ENCODE peak calls at places on chromosomes 3 and 15, in seven cellular contexts. One of them, this sample, is unnamed.

GRCh38 chr3:36729204-36730056 is 34.9 kb downstream of the DCLK3 start:
- DNase-seq in HTR-8/SVneo: peak
- DNase-seq in stimulated activated CD8-positive, alpha-beta memory T cell treated with anti-CD3 and anti-CD28 coated beads, Interleukin-7, amount 100 ng/mL, for 24 hours: no peak
- DNase-seq in dorsolateral prefrontal cortex: no peak
- DNase-seq in CD4-positive, alpha-beta T cell: no peak
- DNase-seq in activated naive CD4-positive, alpha-beta T cell: no peak
- DNase-seq in activated CD8-positive, alpha-beta memory T cell treated with anti-CD3 and anti-CD28 coated beads, Interleukin-2, amount 50 U/mL, for 48 hours: no peak
- DNase-seq in this sample: no peak

GRCh38 chr15:78808550-78808949 is 2.7 kb downstream of the ADAMTS7 start:
- DNase-seq in HTR-8/SVneo: peak
- DNase-seq in stimulated activated CD8-positive, alpha-beta memory T cell treated with anti-CD3 and anti-CD28 coated beads, Interleukin-7, amount 100 ng/mL, for 24 hours: no peak
- DNase-seq in dorsolateral prefrontal cortex: no peak
- DNase-seq in CD4-positive, alpha-beta T cell: no peak
- DNase-seq in activated naive CD4-positive, alpha-beta T cell: no peak
- DNase-seq in activated CD8-positive, alpha-beta memory T cell treated with anti-CD3 and anti-CD28 coated beads, Interleukin-2, amount 50 U/mL, for 48 hours: no peak
- DNase-seq in this sample: no peak

GRCh38 chr3:188687389-188687788 is 484.4 kb upstream of the TPRG1 start:
- DNase-seq in HTR-8/SVneo: no peak
- DNase-seq in stimulated activated CD8-positive, alpha-beta memory T cell treated with anti-CD3 and anti-CD28 coated beads, Interleukin-7, amount 100 ng/mL, for 24 hours: no peak
- DNase-seq in dorsolateral prefrontal cortex: no peak
- DNase-seq in CD4-positive, alpha-beta T cell: no peak
- DNase-seq in activated naive CD4-positive, alpha-beta T cell: no peak
- DNase-seq in activated CD8-positive, alpha-beta memory T cell treated with anti-CD3 and anti-CD28 coated beads, Interleukin-2, amount 50 U/mL, for 48 hours: no peak
- DNase-seq in this sample: no peak

GRCh38 chr3:67292356-67293225 is 294.5 kb downstream of the KBTBD8 start:
- DNase-seq in HTR-8/SVneo: no peak
- DNase-seq in stimulated activated CD8-positive, alpha-beta memory T cell treated with anti-CD3 and anti-CD28 coated beads, Interleukin-7, amount 100 ng/mL, for 24 hours: no peak
- DNase-seq in dorsolateral prefrontal cortex: no peak
- DNase-seq in CD4-positive, alpha-beta T cell: no peak
- DNase-seq in activated naive CD4-positive, alpha-beta T cell: no peak
- DNase-seq in activated CD8-positive, alpha-beta memory T cell treated with anti-CD3 and anti-CD28 coated beads, Interleukin-2, amount 50 U/mL, for 48 hours: no peak
- DNase-seq in this sample: no peak

GRCh38 chr3:33218446-33219174 is at the start of gene SUSD5:
- DNase-seq in HTR-8/SVneo: peak
- DNase-seq in stimulated activated CD8-positive, alpha-beta memory T cell treated with anti-CD3 and anti-CD28 coated beads, Interleukin-7, amount 100 ng/mL, for 24 hours: no peak
- DNase-seq in dorsolateral prefrontal cortex: peak
- DNase-seq in CD4-positive, alpha-beta T cell: no peak
- DNase-seq in activated naive CD4-positive, alpha-beta T cell: no peak
- DNase-seq in activated CD8-positive, alpha-beta memory T cell treated with anti-CD3 and anti-CD28 coated beads, Interleukin-2, amount 50 U/mL, for 48 hours: no peak
- DNase-seq in this sample: no peak

GRCh38 chr15:95616306-95616705 is 714.2 kb upstream of the NR2F2 start:
- DNase-seq in HTR-8/SVneo: no peak
- DNase-seq in stimulated activated CD8-positive, alpha-beta memory T cell treated with anti-CD3 and anti-CD28 coated beads, Interleukin-7, amount 100 ng/mL, for 24 hours: no peak
- DNase-seq in dorsolateral prefrontal cortex: no peak
- DNase-seq in CD4-positive, alpha-beta T cell: no peak
- DNase-seq in activated naive CD4-positive, alpha-beta T cell: no peak
- DNase-seq in activated CD8-positive, alpha-beta memory T cell treated with anti-CD3 and anti-CD28 coated beads, Interleukin-2, amount 50 U/mL, for 48 hours: no peak
- DNase-seq in this sample: no peak

GRCh38 chr3:45163481-45163880 is 17.3 kb upstream of the CDCP1 start:
- DNase-seq in HTR-8/SVneo: no peak
- DNase-seq in stimulated activated CD8-positive, alpha-beta memory T cell treated with anti-CD3 and anti-CD28 coated beads, Interleukin-7, amount 100 ng/mL, for 24 hours: no peak
- DNase-seq in dorsolateral prefrontal cortex: no peak
- DNase-seq in CD4-positive, alpha-beta T cell: no peak
- DNase-seq in activated naive CD4-positive, alpha-beta T cell: no peak
- DNase-seq in activated CD8-positive, alpha-beta memory T cell treated with anti-CD3 and anti-CD28 coated beads, Interleukin-2, amount 50 U/mL, for 48 hours: no peak
- DNase-seq in this sample: no peak

GRCh38 chr15:32837935-32838334 is 120.1 kb downstream of the GREM1 start:
- DNase-seq in HTR-8/SVneo: no peak
- DNase-seq in stimulated activated CD8-positive, alpha-beta memory T cell treated with anti-CD3 and anti-CD28 coated beads, Interleukin-7, amount 100 ng/mL, for 24 hours: no peak
- DNase-seq in dorsolateral prefrontal cortex: no peak
- DNase-seq in CD4-positive, alpha-beta T cell: no peak
- DNase-seq in activated naive CD4-positive, alpha-beta T cell: no peak
- DNase-seq in activated CD8-positive, alpha-beta memory T cell treated with anti-CD3 and anti-CD28 coated beads, Interleukin-2, amount 50 U/mL, for 48 hours: no peak
- DNase-seq in this sample: no peak

GRCh38 chr3:195021674-195022073 is 249.3 kb downstream of the XXYLT1 start:
- DNase-seq in HTR-8/SVneo: no peak
- DNase-seq in stimulated activated CD8-positive, alpha-beta memory T cell treated with anti-CD3 and anti-CD28 coated beads, Interleukin-7, amount 100 ng/mL, for 24 hours: no peak
- DNase-seq in dorsolateral prefrontal cortex: peak
- DNase-seq in CD4-positive, alpha-beta T cell: no peak
- DNase-seq in activated naive CD4-positive, alpha-beta T cell: no peak
- DNase-seq in activated CD8-positive, alpha-beta memory T cell treated with anti-CD3 and anti-CD28 coated beads, Interleukin-2, amount 50 U/mL, for 48 hours: no peak
- DNase-seq in this sample: no peak

GRCh38 chr3:80771085-80771484 is 990.4 kb downstream of the GBE1 start:
- DNase-seq in HTR-8/SVneo: no peak
- DNase-seq in stimulated activated CD8-positive, alpha-beta memory T cell treated with anti-CD3 and anti-CD28 coated beads, Interleukin-7, amount 100 ng/mL, for 24 hours: no peak
- DNase-seq in dorsolateral prefrontal cortex: no peak
- DNase-seq in CD4-positive, alpha-beta T cell: no peak
- DNase-seq in activated naive CD4-positive, alpha-beta T cell: no peak
- DNase-seq in activated CD8-positive, alpha-beta memory T cell treated with anti-CD3 and anti-CD28 coated beads, Interleukin-2, amount 50 U/mL, for 48 hours: no peak
- DNase-seq in this sample: no peak

GRCh38 chr3:13275376-13276005 is 144.6 kb downstream of the NUP210 start:
- DNase-seq in HTR-8/SVneo: no peak
- DNase-seq in stimulated activated CD8-positive, alpha-beta memory T cell treated with anti-CD3 and anti-CD28 coated beads, Interleukin-7, amount 100 ng/mL, for 24 hours: no peak
- DNase-seq in dorsolateral prefrontal cortex: peak
- DNase-seq in CD4-positive, alpha-beta T cell: no peak
- DNase-seq in activated naive CD4-positive, alpha-beta T cell: no peak
- DNase-seq in activated CD8-positive, alpha-beta memory T cell treated with anti-CD3 and anti-CD28 coated beads, Interleukin-2, amount 50 U/mL, for 48 hours: no peak
- DNase-seq in this sample: no peak

GRCh38 chr3:124774305-124774673 is 44.0 kb downstream of the UMPS start:
- DNase-seq in HTR-8/SVneo: peak
- DNase-seq in stimulated activated CD8-positive, alpha-beta memory T cell treated with anti-CD3 and anti-CD28 coated beads, Interleukin-7, amount 100 ng/mL, for 24 hours: no peak
- DNase-seq in dorsolateral prefrontal cortex: no peak
- DNase-seq in CD4-positive, alpha-beta T cell: no peak
- DNase-seq in activated naive CD4-positive, alpha-beta T cell: no peak
- DNase-seq in activated CD8-positive, alpha-beta memory T cell treated with anti-CD3 and anti-CD28 coated beads, Interleukin-2, amount 50 U/mL, for 48 hours: no peak
- DNase-seq in this sample: no peak

GRCh38 chr3:124916837-124917409 is 17.6 kb downstream of the MUC13 start:
- DNase-seq in HTR-8/SVneo: no peak
- DNase-seq in stimulated activated CD8-positive, alpha-beta memory T cell treated with anti-CD3 and anti-CD28 coated beads, Interleukin-7, amount 100 ng/mL, for 24 hours: no peak
- DNase-seq in dorsolateral prefrontal cortex: no peak
- DNase-seq in CD4-positive, alpha-beta T cell: no peak
- DNase-seq in activated naive CD4-positive, alpha-beta T cell: no peak
- DNase-seq in activated CD8-positive, alpha-beta memory T cell treated with anti-CD3 and anti-CD28 coated beads, Interleukin-2, amount 50 U/mL, for 48 hours: no peak
- DNase-seq in this sample: no peak

GRCh38 chr3:82163907-82164520 is 402.6 kb upstream of the GBE1 start:
- DNase-seq in HTR-8/SVneo: peak
- DNase-seq in stimulated activated CD8-positive, alpha-beta memory T cell treated with anti-CD3 and anti-CD28 coated beads, Interleukin-7, amount 100 ng/mL, for 24 hours: no peak
- DNase-seq in dorsolateral prefrontal cortex: no peak
- DNase-seq in CD4-positive, alpha-beta T cell: no peak
- DNase-seq in activated naive CD4-positive, alpha-beta T cell: no peak
- DNase-seq in activated CD8-positive, alpha-beta memory T cell treated with anti-CD3 and anti-CD28 coated beads, Interleukin-2, amount 50 U/mL, for 48 hours: no peak
- DNase-seq in this sample: no peak

GRCh38 chr3:110881069-110881468 is 190.5 kb upstream of the NECTIN3 start:
- DNase-seq in HTR-8/SVneo: peak
- DNase-seq in stimulated activated CD8-positive, alpha-beta memory T cell treated with anti-CD3 and anti-CD28 coated beads, Interleukin-7, amount 100 ng/mL, for 24 hours: no peak
- DNase-seq in dorsolateral prefrontal cortex: peak
- DNase-seq in CD4-positive, alpha-beta T cell: no peak
- DNase-seq in activated naive CD4-positive, alpha-beta T cell: no peak
- DNase-seq in activated CD8-positive, alpha-beta memory T cell treated with anti-CD3 and anti-CD28 coated beads, Interleukin-2, amount 50 U/mL, for 48 hours: no peak
- DNase-seq in this sample: no peak

GRCh38 chr3:126394179-126394976 is at the start of gene CFAP100:
- DNase-seq in HTR-8/SVneo: no peak
- DNase-seq in stimulated activated CD8-positive, alpha-beta memory T cell treated with anti-CD3 and anti-CD28 coated beads, Interleukin-7, amount 100 ng/mL, for 24 hours: no peak
- DNase-seq in dorsolateral prefrontal cortex: peak
- DNase-seq in CD4-positive, alpha-beta T cell: no peak
- DNase-seq in activated naive CD4-positive, alpha-beta T cell: no peak
- DNase-seq in activated CD8-positive, alpha-beta memory T cell treated with anti-CD3 and anti-CD28 coated beads, Interleukin-2, amount 50 U/mL, for 48 hours: no peak
- DNase-seq in this sample: no peak

GRCh38 chr3:141239551-141240281 is 8.1 kb downstream of the PXYLP1 start:
- DNase-seq in HTR-8/SVneo: no peak
- DNase-seq in stimulated activated CD8-positive, alpha-beta memory T cell treated with anti-CD3 and anti-CD28 coated beads, Interleukin-7, amount 100 ng/mL, for 24 hours: no peak
- DNase-seq in dorsolateral prefrontal cortex: no peak
- DNase-seq in CD4-positive, alpha-beta T cell: no peak
- DNase-seq in activated naive CD4-positive, alpha-beta T cell: no peak
- DNase-seq in activated CD8-positive, alpha-beta memory T cell treated with anti-CD3 and anti-CD28 coated beads, Interleukin-2, amount 50 U/mL, for 48 hours: no peak
- DNase-seq in this sample: no peak

GRCh38 chr3:15606434-15606891 is 4.9 kb downstream of the BTD start:
- DNase-seq in HTR-8/SVneo: no peak
- DNase-seq in stimulated activated CD8-positive, alpha-beta memory T cell treated with anti-CD3 and anti-CD28 coated beads, Interleukin-7, amount 100 ng/mL, for 24 hours: no peak
- DNase-seq in dorsolateral prefrontal cortex: no peak
- DNase-seq in CD4-positive, alpha-beta T cell: no peak
- DNase-seq in activated naive CD4-positive, alpha-beta T cell: no peak
- DNase-seq in activated CD8-positive, alpha-beta memory T cell treated with anti-CD3 and anti-CD28 coated beads, Interleukin-2, amount 50 U/mL, for 48 hours: no peak
- DNase-seq in this sample: no peak

GRCh38 chr15:74783072-74783807 is 1.4 kb downstream of the CSK start:
- DNase-seq in HTR-8/SVneo: no peak
- DNase-seq in stimulated activated CD8-positive, alpha-beta memory T cell treated with anti-CD3 and anti-CD28 coated beads, Interleukin-7, amount 100 ng/mL, for 24 hours: no peak
- DNase-seq in dorsolateral prefrontal cortex: no peak
- DNase-seq in CD4-positive, alpha-beta T cell: no peak
- DNase-seq in activated naive CD4-positive, alpha-beta T cell: no peak
- DNase-seq in activated CD8-positive, alpha-beta memory T cell treated with anti-CD3 and anti-CD28 coated beads, Interleukin-2, amount 50 U/mL, for 48 hours: no peak
- DNase-seq in this sample: no peak

GRCh38 chr3:154334973-154335420 is 10.7 kb upstream of the DHX36 start:
- DNase-seq in HTR-8/SVneo: peak
- DNase-seq in stimulated activated CD8-positive, alpha-beta memory T cell treated with anti-CD3 and anti-CD28 coated beads, Interleukin-7, amount 100 ng/mL, for 24 hours: no peak
- DNase-seq in dorsolateral prefrontal cortex: no peak
- DNase-seq in CD4-positive, alpha-beta T cell: no peak
- DNase-seq in activated naive CD4-positive, alpha-beta T cell: no peak
- DNase-seq in activated CD8-positive, alpha-beta memory T cell treated with anti-CD3 and anti-CD28 coated beads, Interleukin-2, amount 50 U/mL, for 48 hours: no peak
- DNase-seq in this sample: no peak

GRCh38 chr15:91473894-91474293 is 373.8 kb downstream of the SV2B start:
- DNase-seq in HTR-8/SVneo: no peak
- DNase-seq in stimulated activated CD8-positive, alpha-beta memory T cell treated with anti-CD3 and anti-CD28 coated beads, Interleukin-7, amount 100 ng/mL, for 24 hours: no peak
- DNase-seq in dorsolateral prefrontal cortex: no peak
- DNase-seq in CD4-positive, alpha-beta T cell: no peak
- DNase-seq in activated naive CD4-positive, alpha-beta T cell: no peak
- DNase-seq in activated CD8-positive, alpha-beta memory T cell treated with anti-CD3 and anti-CD28 coated beads, Interleukin-2, amount 50 U/mL, for 48 hours: no peak
- DNase-seq in this sample: no peak

GRCh38 chr3:177195242-177195940 is 1.9 kb downstream of the TBL1XR1 start:
- DNase-seq in HTR-8/SVneo: no peak
- DNase-seq in stimulated activated CD8-positive, alpha-beta memory T cell treated with anti-CD3 and anti-CD28 coated beads, Interleukin-7, amount 100 ng/mL, for 24 hours: no peak
- DNase-seq in dorsolateral prefrontal cortex: no peak
- DNase-seq in CD4-positive, alpha-beta T cell: no peak
- DNase-seq in activated naive CD4-positive, alpha-beta T cell: no peak
- DNase-seq in activated CD8-positive, alpha-beta memory T cell treated with anti-CD3 and anti-CD28 coated beads, Interleukin-2, amount 50 U/mL, for 48 hours: peak
- DNase-seq in this sample: no peak

GRCh38 chr3:187567741-187568140 is 102.5 kb downstream of the SST start:
- DNase-seq in HTR-8/SVneo: peak
- DNase-seq in stimulated activated CD8-positive, alpha-beta memory T cell treated with anti-CD3 and anti-CD28 coated beads, Interleukin-7, amount 100 ng/mL, for 24 hours: no peak
- DNase-seq in dorsolateral prefrontal cortex: no peak
- DNase-seq in CD4-positive, alpha-beta T cell: no peak
- DNase-seq in activated naive CD4-positive, alpha-beta T cell: no peak
- DNase-seq in activated CD8-positive, alpha-beta memory T cell treated with anti-CD3 and anti-CD28 coated beads, Interleukin-2, amount 50 U/mL, for 48 hours: no peak
- DNase-seq in this sample: no peak

GRCh38 chr3:108389361-108389760 is 93.0 kb downstream of the HHLA2 start:
- DNase-seq in HTR-8/SVneo: no peak
- DNase-seq in stimulated activated CD8-positive, alpha-beta memory T cell treated with anti-CD3 and anti-CD28 coated beads, Interleukin-7, amount 100 ng/mL, for 24 hours: no peak
- DNase-seq in dorsolateral prefrontal cortex: no peak
- DNase-seq in CD4-positive, alpha-beta T cell: no peak
- DNase-seq in activated naive CD4-positive, alpha-beta T cell: no peak
- DNase-seq in activated CD8-positive, alpha-beta memory T cell treated with anti-CD3 and anti-CD28 coated beads, Interleukin-2, amount 50 U/mL, for 48 hours: no peak
- DNase-seq in this sample: no peak

GRCh38 chr3:166123576-166123975 is 286.4 kb upstream of the BCHE start:
- DNase-seq in HTR-8/SVneo: peak
- DNase-seq in stimulated activated CD8-positive, alpha-beta memory T cell treated with anti-CD3 and anti-CD28 coated beads, Interleukin-7, amount 100 ng/mL, for 24 hours: no peak
- DNase-seq in dorsolateral prefrontal cortex: no peak
- DNase-seq in CD4-positive, alpha-beta T cell: no peak
- DNase-seq in activated naive CD4-positive, alpha-beta T cell: no peak
- DNase-seq in activated CD8-positive, alpha-beta memory T cell treated with anti-CD3 and anti-CD28 coated beads, Interleukin-2, amount 50 U/mL, for 48 hours: no peak
- DNase-seq in this sample: no peak

GRCh38 chr3:123651449-123652345 is 66.8 kb upstream of the HACD2 start:
- DNase-seq in HTR-8/SVneo: no peak
- DNase-seq in stimulated activated CD8-positive, alpha-beta memory T cell treated with anti-CD3 and anti-CD28 coated beads, Interleukin-7, amount 100 ng/mL, for 24 hours: no peak
- DNase-seq in dorsolateral prefrontal cortex: no peak
- DNase-seq in CD4-positive, alpha-beta T cell: no peak
- DNase-seq in activated naive CD4-positive, alpha-beta T cell: no peak
- DNase-seq in activated CD8-positive, alpha-beta memory T cell treated with anti-CD3 and anti-CD28 coated beads, Interleukin-2, amount 50 U/mL, for 48 hours: no peak
- DNase-seq in this sample: no peak

This sample was measured in esophagus squamous epithelium.